ENCODE peak calls at places on chromosomes 5 and 9, in four cellular contexts. V, R, A and G are unnamed samples.

GRCh38 chr5:159231167-159231566 is 21.8 kb upstream of the RNF145 start:
- DNase-seq in V (no peak), R (no peak), A (no peak), G (no peak)

GRCh38 chr5:10702911-10703491 is 58.0 kb downstream of the DAP start:
- DNase-seq in V (no peak), R (peak), A (peak), G (no peak)

GRCh38 chr5:60718186-60718892 is 18.4 kb upstream of the DEPDC1B start:
- DNase-seq in V (no peak), R (no peak), A (no peak), G (no peak)

GRCh38 chr9:6545017-6545691 is 100.4 kb downstream of the GLDC start:
- DNase-seq in V (no peak), R (peak), A (no peak), G (no peak)

GRCh38 chr9:129340427-129341196 is 162.6 kb upstream of the IER5L start:
- DNase-seq in V (no peak), R (no peak), A (no peak), G (no peak)

GRCh38 chr9:22044583-22044982 is 35.5 kb upstream of the CDKN2B start:
- DNase-seq in V (no peak), R (peak), A (no peak), G (no peak)

GRCh38 chr5:5146530-5147160 is 6.5 kb downstream of the ADAMTS16 start:
- DNase-seq in V (no peak), R (peak), A (no peak), G (no peak)

GRCh38 chr5:56934325-56934724 is 17.6 kb downstream of the MIER3 start:
- DNase-seq in V (no peak), R (no peak), A (no peak), G (no peak)

GRCh38 chr9:123062306-123063171 is 29.1 kb downstream of the GPR21 start:
- DNase-seq in V (no peak), R (no peak), A (peak), G (no peak)

GRCh38 chr5:78912796-78913195 is 72.3 kb downstream of the ARSB start:
- DNase-seq in V (no peak), R (no peak), A (no peak), G (no peak)

GRCh38 chr5:20109326-20109725 is 121.3 kb upstream of the CDH18 start:
- DNase-seq in V (no peak), R (no peak), A (no peak), G (no peak)

GRCh38 chr9:117763314-117763713 is 59.1 kb downstream of the TLR4 start:
- DNase-seq in V (no peak), R (no peak), A (no peak), G (no peak)

GRCh38 chr5:14267166-14267838 is 124.2 kb downstream of the TRIO start:
- DNase-seq in V (no peak), R (peak), A (no peak), G (no peak)

GRCh38 chr9:32340401-32340800 is 44.0 kb upstream of the ACO1 start:
- DNase-seq in V (no peak), R (no peak), A (no peak), G (no peak)

GRCh38 chr5:6820851-6821479 is 107.7 kb downstream of the TENT4A start:
- DNase-seq in V (peak), R (peak), A (no peak), G (peak)

GRCh38 chr9:94014066-94014654 is 59.0 kb upstream of the BARX1 start:
- DNase-seq in V (no peak), R (no peak), A (no peak), G (peak)

GRCh38 chr5:72477644-72478043 is 29.6 kb downstream of the ZNF366 start:
- DNase-seq in V (no peak), R (no peak), A (no peak), G (no peak)

GRCh38 chr9:83986765-83987401 is 6.3 kb downstream of the RMI1 start:
- DNase-seq in V (no peak), R (peak), A (peak), G (no peak)

GRCh38 chr9:121298016-121298538 is 30.1 kb downstream of the GSN start:
- DNase-seq in V (no peak), R (no peak), A (no peak), G (no peak)

GRCh38 chr5:65014769-65015168 is 246.0 kb downstream of the CWC27 start:
- DNase-seq in V (no peak), R (no peak), A (no peak), G (no peak)

GRCh38 chr5:95759634-95760033 is 28.5 kb downstream of the RHOBTB3 start:
- DNase-seq in V (no peak), R (no peak), A (no peak), G (no peak)

GRCh38 chr5:1568201-1568979 is 44.6 kb upstream of the LPCAT1 start:
- DNase-seq in V (no peak), R (peak), A (peak), G (no peak)

GRCh38 chr5:72539726-72540125 is 32.5 kb upstream of the ZNF366 start:
- DNase-seq in V (no peak), R (no peak), A (no peak), G (no peak)

GRCh38 chr5:94785111-94785510 is 166.6 kb downstream of the SLF1 start:
- DNase-seq in V (no peak), R (no peak), A (no peak), G (no peak)

GRCh38 chr9:6969805-6970204 is 212.0 kb downstream of the KDM4C start:
- DNase-seq in V (no peak), R (no peak), A (no peak), G (no peak)

GRCh38 chr9:91117959-91118651 is 243.6 kb downstream of the AUH start:
- DNase-seq in V (no peak), R (no peak), A (peak), G (no peak)

GRCh38 chr5:171882118-171882517 is 96.5 kb downstream of the SMIM23 start:
- DNase-seq in V (no peak), R (no peak), A (no peak), G (no peak)

GRCh38 chr9:16611969-16612368 is 258.5 kb downstream of the BNC2 start:
- DNase-seq in V (no peak), R (no peak), A (no peak), G (no peak)

GRCh38 chr9:137645211-137645610 is 26.4 kb downstream of the EHMT1 start:
- DNase-seq in V (no peak), R (no peak), A (no peak), G (no peak)

GRCh38 chr5:151384106-151384505 is 36.7 kb upstream of the SLC36A2 start:
- DNase-seq in V (no peak), R (peak), A (no peak), G (no peak)

GRCh38 chr5:75568202-75568601 is 43.1 kb upstream of the ANKDD1B start:
- DNase-seq in V (no peak), R (no peak), A (no peak), G (no peak)

GRCh38 chr5:167967494-167968180 is 323.8 kb upstream of the WWC1 start:
- DNase-seq in V (no peak), R (peak), A (no peak), G (no peak)
- TF ChIP-seq CTCF in V (no peak), R (no peak), A (no peak), G (peak)

DNA sequence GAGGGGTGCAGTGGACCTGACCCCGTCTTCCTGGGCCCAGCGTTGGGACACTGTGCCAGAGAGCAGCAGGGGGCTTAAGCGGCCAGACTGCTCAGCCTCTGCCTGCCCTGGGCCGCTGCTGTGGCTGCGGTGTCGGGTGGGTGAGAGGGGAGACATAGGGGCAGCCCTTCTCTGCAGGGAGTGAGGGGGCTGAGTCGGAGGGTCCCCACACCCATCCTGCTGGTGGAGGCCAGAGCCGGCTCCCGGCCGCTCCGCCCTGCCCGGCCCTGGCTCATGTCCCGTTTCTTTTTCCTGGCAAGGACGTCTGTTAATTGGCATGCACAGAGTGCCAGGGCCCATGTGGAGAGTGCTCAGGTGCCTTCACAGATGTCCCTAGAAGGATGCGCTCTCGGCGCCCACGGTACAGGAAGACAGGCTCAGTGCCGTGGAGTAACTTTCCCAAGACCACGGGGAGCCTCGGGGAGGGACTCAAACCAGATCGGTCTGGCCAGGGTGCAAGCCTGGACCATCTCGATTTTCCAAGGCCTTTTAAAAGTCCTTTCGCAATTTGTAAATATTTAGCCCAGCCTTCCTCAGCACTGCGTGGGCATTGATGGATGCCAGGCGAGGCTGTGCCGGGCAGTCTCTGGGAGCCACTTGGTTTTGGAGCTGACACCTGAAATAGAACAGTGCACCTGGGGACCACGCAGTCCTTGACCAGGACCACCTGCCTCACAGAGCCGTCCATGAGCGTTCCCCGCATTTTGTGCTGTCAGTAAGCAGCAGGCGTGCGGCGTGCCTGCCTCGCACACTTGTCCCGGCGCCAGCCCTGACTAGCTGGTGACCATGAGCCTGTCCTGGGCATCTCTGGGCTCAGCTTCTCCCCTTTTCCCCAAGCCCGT is 60.9 kb downstream of the RXRA start:
- DNase-seq in V (no peak), R (no peak), A (peak), G (no peak)
- TF ChIP-seq CTCF in V (no peak), R (no peak), A (no peak), G (no peak)

GRCh38 chr5:141272906-141273305 is 27.7 kb downstream of the PCDHB15 start:
- DNase-seq in V (no peak), R (no peak), A (no peak), G (no peak)
- TF ChIP-seq CTCF in V (no peak), R (no peak), A (no peak), G (no peak)

GRCh38 chr9:109586993-109587392 is 88.9 kb upstream of the PTPN3 start:
- DNase-seq in V (no peak), R (no peak), A (no peak), G (no peak)

GRCh38 chr9:109588415-109588814 is 90.3 kb upstream of the PTPN3 start:
- DNase-seq in V (no peak), R (no peak), A (no peak), G (no peak)

GRCh38 chr9:109582386-109582785 is 84.3 kb upstream of the PTPN3 start:
- DNase-seq in V (no peak), R (no peak), A (no peak), G (no peak)

GRCh38 chr9:109585841-109586240 is 87.7 kb upstream of the PTPN3 start:
- DNase-seq in V (no peak), R (no peak), A (no peak), G (no peak)

DNA sequence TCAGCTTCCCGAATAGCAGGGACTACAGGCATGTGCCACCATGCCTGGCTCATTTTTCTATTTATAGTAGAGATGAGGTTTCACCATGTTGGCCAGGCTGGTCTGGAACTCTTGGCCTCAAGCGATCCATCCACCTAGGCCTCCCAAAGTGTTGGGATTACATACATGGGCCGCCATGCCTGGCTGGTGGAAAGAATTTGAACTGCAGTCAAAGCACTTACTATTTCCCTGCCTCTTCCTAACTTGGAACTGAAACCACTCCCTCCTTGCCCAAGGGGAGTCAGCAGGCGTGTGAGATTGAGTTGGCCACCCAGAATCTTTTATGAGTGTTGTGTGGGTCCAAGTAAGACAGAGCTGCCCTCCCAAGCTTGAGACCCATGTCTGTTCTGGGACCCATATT is 86.1 kb upstream of the PTPN3 start:
- DNase-seq in V (no peak), R (no peak), A (no peak), G (no peak)
- TF ChIP-seq CTCF in V (no peak), R (no peak), A (no peak), G (no peak)

GRCh38 chr9:132182609-132183073 is 20.8 kb downstream of the NTNG2 start:
- DNase-seq in V (no peak), R (no peak), A (no peak), G (peak)

GRCh38 chr9:132183715-132184114 is 21.9 kb downstream of the NTNG2 start:
- DNase-seq in V (no peak), R (no peak), A (no peak), G (no peak)

GRCh38 chr9:132181796-132182521 is 20.1 kb downstream of the NTNG2 start:
- DNase-seq in V (no peak), R (no peak), A (no peak), G (no peak)

GRCh38 chr9:132185164-132186009 is 23.5 kb downstream of the NTNG2 start:
- DNase-seq in V (no peak), R (no peak), A (no peak), G (no peak)

GRCh38 chr9:132183134-132183533 is 21.3 kb downstream of the NTNG2 start:
- DNase-seq in V (no peak), R (no peak), A (no peak), G (no peak)
- TF ChIP-seq CTCF in V (no peak), R (no peak), A (no peak), G (no peak)